ENCODE peak calls at places on chromosomes 4 and X, in seven cellular contexts. K is IMR-90, J is neuronal stem cell, G is mesenchymal stem cell, F is H1, S is mesendoderm, M is trophoblast cell. E is an unnamed sample.

GRCh38 chr4:106796866-106797265 is 239.2 kb downstream of the DKK2 start:
- DNase-seq in K (no peak), J (no peak), G (peak; percentile 43), F (no peak), S (no peak), M (no peak), E (no peak)

GRCh38 chr4:159723341-159724048 is 620.6 kb downstream of the RAPGEF2 start:
- DNase-seq in K (no peak), J (no peak), G (no peak), F (no peak), S (no peak), M (no peak), E (no peak)

GRCh38 chrX:134600714-134601113 is 57.6 kb downstream of the PLAC1 start:
- DNase-seq in K (peak; percentile 72), J (no peak), G (peak; percentile 66), F (no peak), S (no peak), M (no peak), E (no peak)

GRCh38 chr4:118280501-118281218 is 72.1 kb downstream of the PRSS12 start:
- DNase-seq in K (peak; percentile 85), J (peak; percentile 40), G (peak; percentile 73), F (no peak), S (peak; percentile 80), M (peak; percentile 70), E (peak; percentile 54)

GRCh38 chrX:27571164-27571563 is 19.0 kb upstream of the DCAF8L2 start:
- DNase-seq in K (no peak), J (no peak), G (no peak), F (no peak), S (no peak), M (no peak), E (no peak)

GRCh38 chrX:74526786-74527185 is 87.6 kb downstream of the RLIM start:
- DNase-seq in K (no peak), J (no peak), G (no peak), F (no peak), S (no peak), M (no peak), E (no peak)

GRCh38 chr4:108529984-108530901 is 90.1 kb upstream of the RPL34 start:
- DNase-seq in K (no peak), J (no peak), G (no peak), F (no peak), S (no peak), M (no peak), E (no peak)

GRCh38 chrX:16797358-16797757 is 11.1 kb downstream of the TXLNG start:
- DNase-seq in K (peak; percentile 57), J (no peak), G (no peak), F (no peak), S (no peak), M (no peak), E (no peak)

GRCh38 chr4:23163649-23164436 is 471.1 kb downstream of the GBA3 start:
- DNase-seq in K (peak; percentile 10), J (peak; percentile 12), G (peak; percentile 56), F (no peak), S (peak; percentile 63), M (no peak), E (no peak)

GRCh38 chr4:184016742-184017668 is 111.9 kb downstream of the STOX2 start:
- DNase-seq in K (peak; percentile 84), J (no peak), G (peak; percentile 97), F (no peak), S (no peak), M (no peak), E (no peak)

GRCh38 chrX:40172980-40173661 is 75.4 kb upstream of the BCOR start:
- DNase-seq in K (no peak), J (no peak), G (peak; percentile 22), F (no peak), S (no peak), M (no peak), E (no peak)

GRCh38 chrX:68831405-68832100 is 2.7 kb downstream of the EFNB1 start:
- DNase-seq in K (peak; percentile 13), J (no peak), G (peak; percentile 24), F (no peak), S (no peak), M (no peak), E (peak; percentile 26)

GRCh38 chrX:68828740-68829593 is at the start of gene EFNB1:
- DNase-seq in K (peak; percentile 96), J (peak; percentile 92), G (peak; percentile 96), F (peak; percentile 78), S (peak; percentile 96), M (peak; percentile 93), E (peak; percentile 91)

GRCh38 chrX:68829594-68830485 is 1.0 kb downstream of the EFNB1 start:
- DNase-seq in K (peak; percentile 19), J (no peak), G (peak; percentile 46), F (no peak), S (no peak), M (peak; percentile 27), E (peak; percentile 25)

GRCh38 chrX:68832101-68832416 is 3.2 kb downstream of the EFNB1 start:
- DNase-seq in K (peak; percentile 83), J (no peak), G (peak; percentile 81), F (no peak), S (peak; percentile 58), M (peak; percentile 55), E (peak; percentile 27)

DNA sequence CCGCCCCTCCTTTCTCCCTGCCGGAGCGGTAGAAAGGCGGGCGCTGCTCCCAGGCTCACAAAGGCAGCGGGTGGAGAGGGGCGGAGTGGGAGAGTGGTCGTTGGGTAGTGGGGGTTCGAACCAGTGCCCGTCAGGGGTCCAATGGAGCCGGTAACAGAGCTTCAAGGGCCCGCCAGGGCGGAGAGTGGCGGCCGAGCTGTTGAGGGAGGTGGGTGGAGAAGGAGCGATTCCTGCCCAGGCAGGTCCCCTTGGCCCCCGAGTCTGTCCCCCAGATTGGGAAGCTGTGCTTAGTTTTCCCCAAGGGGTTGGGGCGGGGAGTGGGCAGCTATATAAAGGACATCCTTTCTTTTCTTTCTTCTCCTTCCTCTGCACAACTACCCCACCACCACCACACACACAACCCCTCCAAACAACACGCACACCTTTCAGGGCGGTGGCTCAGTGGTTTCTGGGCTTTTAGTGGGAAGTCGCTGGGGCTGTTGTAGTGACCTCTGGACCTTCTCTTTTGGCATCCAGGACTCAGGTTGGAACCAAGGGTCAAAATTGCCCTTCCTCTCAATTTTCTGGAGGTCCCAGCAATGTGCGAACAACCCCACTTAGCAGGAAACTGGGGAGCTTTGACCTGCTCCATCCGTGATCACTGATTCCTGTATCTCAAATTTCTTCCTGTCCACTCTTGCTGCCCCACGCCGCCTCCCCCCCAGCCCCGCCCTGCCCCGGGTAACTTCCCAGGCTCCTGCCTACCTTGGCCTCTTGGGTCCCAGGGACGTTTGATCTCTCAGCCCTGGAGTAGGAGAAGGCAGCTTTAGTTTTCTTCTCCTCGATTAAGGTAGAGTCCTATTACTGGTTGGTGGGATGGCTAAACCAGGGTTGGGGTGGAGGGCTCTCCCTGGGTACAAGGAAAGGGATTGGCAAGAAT is 1.9 kb downstream of the EFNB1 start:
- DNase-seq in K (no peak), J (no peak), G (no peak), F (no peak), S (no peak), M (no peak), E (peak; percentile 22)
- H3K4ac ChIP-seq in K (peak overlapping the region; percentile 42), J (no peak overlapping the region), G (no peak overlapping the region), F (no peak overlapping the region), S (no peak overlapping the region), M (no peak overlapping the region), E (no peak overlapping the region)

DNA sequence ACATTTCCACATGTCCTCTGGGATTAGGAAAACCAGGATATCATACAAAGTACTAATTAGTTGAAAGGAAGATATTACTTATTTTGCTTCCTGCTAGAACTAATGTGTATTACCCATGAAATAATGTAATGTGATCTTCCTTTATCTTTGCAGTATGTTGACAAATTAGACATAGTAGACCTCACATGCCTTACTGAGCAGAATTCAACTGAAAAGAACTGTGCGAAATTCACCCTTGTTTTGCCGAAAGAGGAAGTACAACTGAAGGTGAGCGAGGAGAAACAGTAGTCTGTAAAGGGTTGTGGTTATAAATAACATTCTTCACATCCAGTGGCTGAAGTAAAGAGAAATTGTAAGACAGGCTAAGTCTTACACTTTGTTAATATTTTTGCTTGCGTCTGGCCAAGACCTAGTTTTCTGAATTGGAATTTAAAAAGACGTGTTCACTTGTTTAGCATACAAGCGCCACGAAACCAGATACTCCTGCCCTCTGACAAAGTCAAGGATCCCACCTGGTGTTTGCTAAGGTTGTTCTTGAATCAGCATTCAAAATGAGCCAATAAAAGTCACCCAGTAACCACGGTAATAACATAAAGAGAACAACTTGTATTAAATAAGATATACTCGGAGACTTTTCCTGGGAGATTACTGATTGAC is 16.8 kb downstream of the STAP1 start:
- DNase-seq in K (no peak), J (no peak), G (no peak), F (no peak), S (peak; percentile 8), M (no peak), E (no peak)
- H2AK5ac ChIP-seq in K (no peak overlapping the region), J (no peak overlapping the region), G (no peak overlapping the region), F (no peak overlapping the region), S (no peak overlapping the region), M (no peak overlapping the region), E (no peak overlapping the region)

GRCh38 chrX:48156014-48156413 is 25.6 kb downstream of the SPACA5B start:
- DNase-seq in K (no peak), J (no peak), G (no peak), F (no peak), S (no peak), M (no peak), E (no peak)

GRCh38 chrX:48154796-48155195 is 24.4 kb downstream of the SPACA5B start:
- DNase-seq in K (no peak), J (no peak), G (no peak), F (no peak), S (no peak), M (no peak), E (no peak)

DNA sequence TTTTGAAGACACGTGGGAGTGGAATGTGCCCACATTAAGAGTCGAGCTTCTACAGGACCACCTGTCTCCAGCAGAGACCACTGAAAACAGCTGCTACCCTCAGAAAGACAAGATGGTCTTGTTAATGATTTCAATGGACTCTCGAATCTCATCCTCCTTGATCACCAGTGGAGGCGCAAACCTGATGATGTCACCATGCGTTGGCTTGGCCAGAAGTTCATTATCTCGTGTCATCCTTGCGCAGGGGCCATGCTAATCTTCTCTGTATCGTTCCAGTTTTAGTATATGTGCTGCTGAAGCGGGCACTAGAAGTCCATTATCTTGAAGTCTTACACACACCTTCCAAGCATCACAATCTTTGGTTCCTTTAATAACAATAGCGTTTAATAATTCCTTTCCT is 23.3 kb downstream of the SPACA5B start:
- DNase-seq in K (no peak), J (no peak), G (no peak), F (no peak), S (no peak), M (no peak), E (no peak)
- H3K4ac ChIP-seq in K (no peak overlapping the region), J (no peak overlapping the region), G (no peak overlapping the region), F (no peak overlapping the region), S (no peak overlapping the region), M (no peak overlapping the region), E (no peak overlapping the region)

GRCh38 chr4:137367608-137368007 is 164.7 kb downstream of the PCDH18 start:
- DNase-seq in K (peak; percentile 87), J (no peak), G (peak; percentile 53), F (no peak), S (no peak), M (peak; percentile 8), E (no peak)

GRCh38 chr4:137376312-137376711 is 156.0 kb downstream of the PCDH18 start:
- DNase-seq in K (no peak), J (no peak), G (no peak), F (no peak), S (no peak), M (no peak), E (no peak)

GRCh38 chr4:137375111-137375850 is 157.0 kb downstream of the PCDH18 start:
- DNase-seq in K (no peak), J (no peak), G (no peak), F (no peak), S (no peak), M (no peak), E (no peak)

GRCh38 chr4:137370206-137370633 is 162.1 kb downstream of the PCDH18 start:
- DNase-seq in K (peak; percentile 85), J (no peak), G (no peak), F (no peak), S (no peak), M (peak; percentile 60), E (no peak)

GRCh38 chr4:137370699-137371098 is 161.6 kb downstream of the PCDH18 start:
- DNase-seq in K (peak; percentile 26), J (no peak), G (peak; percentile 32), F (no peak), S (no peak), M (no peak), E (no peak)
- H2AK5ac ChIP-seq in K (peak overlapping the region; percentile 37), J (no peak overlapping the region), G (no peak overlapping the region), F (no peak overlapping the region), S (no peak overlapping the region), M (no peak overlapping the region), E (no peak overlapping the region)

E was measured in H9.